ENCODE peak calls at places on chromosomes 5 and 9, in nine cellular contexts. C is PC-9; J is CD8-positive, alpha-beta T cell; W is transverse colon; S is IMR-90; K is cardiac muscle cell; H is tibial nerve; B is bronchial epithelial cell; D is brain microvascular endothelial cell. R is an unnamed sample. For H3K27me3, the result is how much of the 10 kb centered on the place peaks cover.

GRCh38 chr5:129271309-129271708 is 176.8 kb downstream of the ISOC1 start:
- DNase-seq in C (no peak), J (no peak), W (no peak), S (no peak), K (peak), H (no peak), B (peak), D (no peak), R (no peak)

GRCh38 chr5:81297531-81297930 is 3.9 kb upstream of the ZCCHC9 start:
- DNase-seq in C (no peak), J (no peak), W (no peak), S (no peak), K (no peak), H (no peak), B (no peak), D (no peak), R (no peak)

GRCh38 chr9:87464110-87464991 is 33.3 kb upstream of the DAPK1 start:
- DNase-seq in C (peak), J (no peak), W (no peak), S (no peak), K (no peak), H (no peak), B (peak), D (no peak), R (peak)

GRCh38 chr5:19874811-19875210 is 113.2 kb downstream of the CDH18 start:
- DNase-seq in C (no peak), J (no peak), W (no peak), S (no peak), K (no peak), H (no peak), B (no peak), D (no peak), R (no peak)

GRCh38 chr5:103148213-103148612 is 28.1 kb downstream of the PPIP5K2 start:
- DNase-seq in C (no peak), J (no peak), W (no peak), S (no peak), K (no peak), H (no peak), B (no peak), D (no peak), R (no peak)

GRCh38 chr5:68661237-68661636 is 432.6 kb upstream of the SLC30A5 start:
- DNase-seq in C (no peak), J (no peak), W (peak), S (peak), K (no peak), H (no peak), B (peak), D (peak), R (no peak)

GRCh38 chr5:158875272-158875679 is 224.4 kb downstream of the EBF1 start:
- DNase-seq in C (no peak), J (no peak), W (no peak), S (peak), K (no peak), H (no peak), B (peak), D (peak), R (no peak)

GRCh38 chr5:5939724-5940370 is 438.5 kb downstream of the MED10 start:
- DNase-seq in C (no peak), J (no peak), W (no peak), S (no peak), K (no peak), H (no peak), B (no peak), D (no peak), R (no peak)

GRCh38 chr9:72315089-72315509 is 49.9 kb downstream of the ZFAND5 start:
- DNase-seq in C (peak), J (no peak), W (peak), S (peak), K (peak), H (peak), B (no peak), D (no peak), R (peak)

GRCh38 chr9:78906356-78906755 is 609.4 kb downstream of the PSAT1 start:
- DNase-seq in C (no peak), J (no peak), W (no peak), S (peak), K (no peak), H (no peak), B (no peak), D (no peak), R (no peak)

GRCh38 chr5:132064738-132065331 is 4.4 kb downstream of the IL3 start:
- DNase-seq in C (peak), J (peak), W (peak), S (peak), K (peak), H (peak), B (peak), D (peak), R (no peak)

GRCh38 chr5:127892467-127893207 is 189.4 kb downstream of the CCDC192 start:
- DNase-seq in C (peak), J (no peak), W (no peak), S (peak), K (no peak), H (no peak), B (peak), D (peak), R (no peak)

GRCh38 chr5:157219491-157220271 is 39.0 kb downstream of the ITK start:
- DNase-seq in C (no peak), J (no peak), W (no peak), S (no peak), K (no peak), H (no peak), B (no peak), D (no peak), R (no peak)

GRCh38 chr9:4096121-4096520 is 203.7 kb downstream of the GLIS3 start:
- DNase-seq in C (no peak), J (no peak), W (no peak), S (no peak), K (no peak), H (no peak), B (no peak), D (no peak), R (no peak)

GRCh38 chr9:136881691-136882108 is 4.6 kb upstream of the TRAF2 start:
- DNase-seq in C (peak), J (peak), W (peak), S (peak), K (peak), H (no peak), B (no peak), D (no peak), R (no peak)

GRCh38 chr9:123642291-123643278 is 286.6 kb downstream of the CRB2 start:
- DNase-seq in C (no peak), J (no peak), W (peak), S (peak), K (peak), H (no peak), B (peak), D (peak), R (no peak)

GRCh38 chr5:142164315-142164714 is 55.7 kb downstream of the NDFIP1 start:
- DNase-seq in C (no peak), J (no peak), W (no peak), S (no peak), K (no peak), H (no peak), B (no peak), D (no peak), R (no peak)

GRCh38 chr5:175032741-175033151 is 308.4 kb downstream of the MSX2 start:
- DNase-seq in C (no peak), J (no peak), W (no peak), S (no peak), K (no peak), H (no peak), B (no peak), D (no peak), R (no peak)

GRCh38 chr9:136054146-136054545 is 40.9 kb downstream of the NACC2 start:
- DNase-seq in C (no peak), J (no peak), W (no peak), S (no peak), K (no peak), H (no peak), B (no peak), D (no peak), R (no peak)

GRCh38 chr9:108994695-108995094 is 18.6 kb downstream of the CTNNAL1 start:
- DNase-seq in C (no peak), J (no peak), W (no peak), S (peak), K (peak), H (no peak), B (peak), D (peak), R (no peak)

GRCh38 chr9:34710023-34710422 is at the start of gene CCL21:
- DNase-seq in C (no peak), J (no peak), W (no peak), S (no peak), K (no peak), H (no peak), B (no peak), D (no peak), R (no peak)

GRCh38 chr9:35749515-35750255 is 598 bp downstream of the RGP1 start:
- DNase-seq in C (no peak), J (peak), W (peak), S (no peak), K (peak), H (no peak), B (peak), D (no peak), R (no peak)

GRCh38 chr5:127705120-127705892 is 2.1 kb downstream of the CCDC192 start:
- DNase-seq in C (peak), J (no peak), W (no peak), S (peak), K (no peak), H (no peak), B (peak), D (peak), R (peak)

GRCh38 chr5:146965781-146966659 is 87.5 kb upstream of the PPP2R2B start:
- DNase-seq in C (peak), J (peak), W (peak), S (peak), K (peak), H (peak), B (peak), D (peak), R (peak)

GRCh38 chr9:16062542-16063240 is 509.8 kb downstream of the CCDC171 start:
- DNase-seq in C (peak), J (no peak), W (no peak), S (peak), K (no peak), H (no peak), B (peak), D (peak), R (peak)

DNA sequence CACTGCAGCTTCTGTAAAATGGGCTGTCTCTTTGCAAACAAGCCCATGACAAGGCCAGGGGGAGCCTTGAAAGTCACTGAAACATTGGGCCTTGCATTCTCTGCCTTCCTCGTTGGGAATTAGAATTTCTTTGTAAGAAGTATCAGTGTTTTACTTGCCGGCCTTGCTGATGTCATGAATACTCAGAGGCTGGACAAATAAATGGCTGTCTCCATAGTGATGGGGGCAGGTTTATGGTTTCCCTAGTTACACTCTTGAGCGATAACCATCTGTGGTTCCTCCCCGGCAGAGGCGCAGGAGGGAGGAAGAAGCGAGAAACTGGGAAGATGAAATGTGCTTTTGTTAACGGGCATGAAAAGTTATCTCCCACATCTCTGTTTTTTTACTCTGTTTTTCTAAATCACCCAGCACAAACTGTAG is 272.7 kb upstream of the PANK3 start:
- DNase-seq in C (no peak), J (no peak), W (no peak), S (no peak), K (no peak), H (no peak), B (peak), D (peak), R (peak)
- H3K4me3 ChIP-seq in C (no peak), J (no peak), W (no peak), S (no peak), K (no peak), H (no peak), B (no peak), D (no peak), R (no peak)

DNA sequence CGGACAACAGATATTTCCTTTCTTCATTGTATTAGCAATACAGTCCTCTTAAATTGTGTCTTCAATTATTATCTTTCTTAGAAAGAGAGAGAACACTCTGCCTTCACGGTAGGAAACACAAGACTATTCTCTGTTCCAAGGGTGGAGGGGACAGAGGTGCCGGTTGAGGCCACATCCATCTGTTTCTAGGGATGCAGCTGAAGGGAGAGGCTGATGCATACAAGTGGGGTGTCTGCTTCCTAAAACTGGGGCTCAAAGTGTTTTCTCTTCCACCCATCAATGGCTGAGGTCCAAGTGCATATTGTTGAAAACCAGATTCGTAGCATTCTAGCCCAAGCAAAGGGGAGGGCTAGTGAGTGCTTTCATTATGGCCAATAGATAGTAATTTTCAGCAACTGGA is 9.5 kb downstream of the IRX2 start:
- DNase-seq in C (no peak), J (no peak), W (no peak), S (no peak), K (no peak), H (no peak), B (no peak), D (no peak), R (no peak)
- H3K27me3 ChIP-seq in C (half or more), J (under half), W (half or more), S (under half), K (half or more), H (half or more), B (under half), D (under half), R (under half)

GRCh38 chr9:118594428-118594827 is 774.8 kb downstream of the BRINP1 start:
- DNase-seq in C (no peak), J (no peak), W (no peak), S (no peak), K (no peak), H (no peak), B (no peak), D (no peak), R (no peak)
- TF ChIP-seq CTCF in C (no peak), J (no peak), W (no peak), S (no peak), K (no peak), H (no peak), B (no peak), D (no peak), R (no peak)

DNA sequence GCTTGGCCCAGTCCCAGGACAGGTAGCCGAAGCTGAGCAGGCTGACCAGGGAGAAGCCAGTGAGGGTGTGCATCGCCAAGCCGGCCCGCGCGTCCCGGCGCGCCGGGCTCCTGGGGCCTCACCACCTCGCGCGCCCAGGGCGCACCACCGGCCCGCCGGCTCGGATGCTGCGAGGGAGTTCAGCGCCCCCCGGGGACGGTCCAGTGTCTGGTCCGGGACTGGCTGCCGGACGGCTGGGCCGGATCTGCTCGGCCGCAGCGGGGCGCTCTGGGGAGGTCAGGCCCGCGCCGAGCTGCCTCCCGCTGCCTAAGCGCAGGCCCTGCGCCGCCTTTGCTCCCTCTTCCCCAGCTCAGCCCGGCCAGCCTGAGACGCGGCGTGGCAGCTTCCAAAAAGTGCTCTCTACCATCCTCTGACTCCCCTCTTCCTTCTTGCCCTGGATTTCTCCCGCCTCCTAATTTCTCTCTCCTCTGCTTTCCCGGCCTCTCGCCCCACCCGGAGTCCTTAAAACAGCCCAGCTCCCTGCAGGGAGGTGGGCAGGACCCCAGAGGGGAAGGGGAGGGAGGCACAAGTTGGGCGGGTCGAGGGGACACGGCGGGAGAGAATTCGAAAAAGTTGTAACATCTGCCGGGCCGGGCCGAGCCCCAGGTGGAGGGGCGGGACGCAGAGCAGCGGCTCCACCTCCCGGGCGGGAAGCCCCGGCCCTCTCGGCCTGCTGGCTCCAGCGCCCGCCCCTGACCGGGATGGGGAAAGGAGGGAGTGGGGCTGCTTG is at the start of gene ARSI:
- DNase-seq in C (no peak), J (no peak), W (peak), S (no peak), K (peak), H (no peak), B (no peak), D (no peak), R (no peak)
- H3K4me3 ChIP-seq in C (peak), J (no peak), W (no peak), S (peak), K (peak), H (peak), B (peak), D (peak), R (peak)

GRCh38 chr5:73433982-73434342 is 14.6 kb downstream of the FOXD1 start:
- DNase-seq in C (peak), J (no peak), W (no peak), S (peak), K (no peak), H (no peak), B (no peak), D (no peak), R (no peak)
- H3K27me3 ChIP-seq in C (under half), J (under half), W (half or more), S (under half), K (half or more), H (half or more), B (under half), D (under half), R (under half)

GRCh38 chr5:78362220-78362619 is 1.8 kb downstream of the SCAMP1 start:
- DNase-seq in C (no peak), J (no peak), W (no peak), S (no peak), K (no peak), H (no peak), B (no peak), D (no peak), R (no peak)

GRCh38 chr5:78361226-78361993 is 993 bp downstream of the SCAMP1 start:
- DNase-seq in C (peak), J (no peak), W (peak), S (peak), K (peak), H (no peak), B (peak), D (peak), R (no peak)

GRCh38 chr5:78364005-78364404 is 3.6 kb downstream of the SCAMP1 start:
- DNase-seq in C (no peak), J (no peak), W (no peak), S (no peak), K (no peak), H (no peak), B (no peak), D (no peak), R (no peak)

GRCh38 chr5:78360674-78361225 is 333 bp downstream of the SCAMP1 start:
- DNase-seq in C (no peak), J (peak), W (peak), S (no peak), K (peak), H (no peak), B (no peak), D (no peak), R (no peak)

DNA sequence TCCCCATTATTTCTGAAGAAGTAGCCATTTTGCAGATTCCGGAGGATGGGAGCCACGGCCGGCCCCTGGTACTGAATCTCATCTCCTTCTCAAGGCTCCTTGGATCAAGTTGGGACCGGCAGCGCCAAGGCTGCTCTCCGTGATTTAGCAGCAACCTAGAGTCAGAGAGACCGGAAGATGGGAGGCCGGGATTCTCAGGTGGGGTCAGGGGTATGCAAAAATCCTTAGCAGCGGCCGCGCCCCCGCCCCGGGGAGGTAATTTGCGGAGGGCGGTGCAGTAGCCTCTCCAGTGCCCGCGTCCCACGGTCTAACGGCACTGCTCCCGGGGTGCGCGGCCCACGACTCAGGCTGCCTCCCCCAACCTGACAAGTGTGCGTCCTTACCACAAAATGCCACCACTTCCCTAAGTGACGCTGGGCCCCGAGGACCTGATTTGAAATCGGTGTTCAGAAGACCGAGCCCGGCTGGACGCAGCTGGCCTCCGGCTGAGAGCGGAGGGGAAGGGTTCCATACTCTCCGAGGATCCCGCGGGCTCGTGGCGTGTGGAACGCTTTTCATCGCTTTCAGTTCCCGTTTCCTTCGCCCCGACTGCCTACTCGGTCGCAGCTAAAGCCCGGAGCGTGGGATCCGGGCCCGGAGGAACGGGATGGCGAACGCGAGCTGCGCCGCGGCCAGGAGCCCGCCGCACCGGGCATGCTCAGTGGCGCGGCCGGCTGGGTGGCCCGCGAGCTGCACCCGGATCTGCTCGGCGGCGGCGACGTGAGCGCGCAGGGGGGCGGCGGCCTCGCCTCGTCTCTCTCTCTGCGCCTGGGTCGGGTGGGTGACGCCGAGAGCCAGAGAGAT is at the start of gene SCAMP1:
- DNase-seq in C (peak), J (peak), W (peak), S (peak), K (peak), H (peak), B (peak), D (peak), R (peak)
- TF ChIP-seq CTCF in C (peak), J (no peak), W (peak), S (peak), K (peak), H (peak), B (peak), D (peak), R (no peak)

DNA sequence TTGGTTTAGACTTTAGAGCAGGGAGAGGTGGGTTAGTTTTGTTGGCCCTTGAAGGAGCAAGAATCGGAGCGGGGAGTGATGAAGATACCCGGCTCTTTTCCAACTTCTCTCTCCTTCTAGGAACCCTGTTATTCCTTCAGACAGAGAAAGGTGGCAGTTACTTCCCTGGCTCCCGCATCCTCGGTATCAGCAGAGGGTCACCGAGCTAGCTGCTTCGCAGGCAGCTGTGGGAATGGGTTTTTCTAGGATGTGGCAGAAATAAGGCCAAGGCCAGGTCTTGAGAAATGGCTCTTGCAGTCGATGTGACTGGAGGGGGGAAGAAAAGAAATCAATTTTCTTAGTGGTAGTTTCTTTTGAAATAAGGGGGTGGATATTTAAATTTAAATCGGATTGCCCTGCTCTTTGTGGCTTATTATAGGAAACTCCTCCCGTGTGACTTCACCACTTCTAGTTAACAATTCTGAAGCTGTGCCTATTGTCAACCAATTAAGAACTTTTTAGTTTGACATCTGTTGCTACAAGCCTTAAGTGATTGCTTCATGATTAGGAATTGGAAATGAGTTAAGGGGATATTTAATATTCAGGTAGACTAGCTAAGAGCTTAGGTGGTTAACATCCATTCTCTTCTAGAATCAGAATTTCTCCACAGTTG is 1.4 kb downstream of the SAP30L start:
- DNase-seq in C (no peak), J (no peak), W (no peak), S (no peak), K (no peak), H (no peak), B (peak), D (no peak), R (no peak)
- H3K4me3 ChIP-seq in C (peak), J (peak), W (peak), S (peak), K (peak), H (peak), B (peak), D (peak), R (peak)

GRCh38 chr5:73303139-73304079 is 130.4 kb downstream of the TMEM174 start:
- DNase-seq in C (no peak), J (no peak), W (no peak), S (no peak), K (peak), H (no peak), B (no peak), D (no peak), R (no peak)
- H3K27me3 ChIP-seq in C (under half), J (under half), W (half or more), S (under half), K (half or more), H (half or more), B (half or more), D (under half), R (under half)

R was measured in BJ.